ENCODE peak calls at places on chromosomes 13 and 19, in six cellular contexts. L is effector memory CD4-positive, alpha-beta T cell; S is PC-9; A is testis; T is thyroid gland; X is ascending aorta. V is an unnamed sample. For H3K4me1, the result is how much of the 10 kb centered on the place peaks cover.

GRCh38 chr13:33441015-33441414 is 155.5 kb upstream of the STARD13 start:
- DNase-seq in T (peak), S (peak), L (no peak), A (no peak), X (no peak), V (no peak)

GRCh38 chr13:41905600-41906254 is 55.2 kb downstream of the VWA8 start:
- DNase-seq in A (no peak), T (no peak), L (no peak), S (no peak), X (no peak), V (peak)

GRCh38 chr19:18286973-18287635 is 5.7 kb upstream of the JUND start:
- DNase-seq in S (no peak), L (no peak), A (no peak), T (no peak), X (no peak), V (no peak)

GRCh38 chr19:18741566-18742121 is 49.5 kb downstream of the COMP start:
- DNase-seq in L (no peak), A (peak), S (peak), X (no peak), T (peak), V (no peak)

GRCh38 chr19:45171211-45171623 is 6.8 kb downstream of the TRAPPC6A start:
- DNase-seq in A (no peak), X (no peak), L (peak), T (no peak), S (no peak), V (no peak)

GRCh38 chr19:37991841-37992248 is 84.8 kb downstream of the SIPA1L3 start:
- DNase-seq in A (no peak), X (no peak), L (no peak), T (no peak), S (peak), V (peak)

GRCh38 chr13:66102864-66103263 is 1127.3 kb downstream of the PCDH9 start:
- DNase-seq in S (no peak), A (no peak), T (no peak), X (no peak), L (no peak), V (no peak)

GRCh38 chr13:109785141-109785891 is 1.1 kb downstream of the IRS2 start:
- DNase-seq in X (no peak), L (no peak), A (peak), S (peak), T (peak), V (peak)

GRCh38 chr13:51729853-51730553 is 74.0 kb downstream of the DHRS12 start:
- DNase-seq in A (no peak), S (peak), T (no peak), X (peak), L (no peak), V (no peak)

GRCh38 chr13:99307648-99308339 is 595 bp upstream of the GPR183 start:
- DNase-seq in A (no peak), L (no peak), T (peak), S (no peak), X (no peak), V (no peak)

GRCh38 chr19:35416331-35416730 is 31.7 kb upstream of the FFAR2 start:
- DNase-seq in A (no peak), L (no peak), S (no peak), T (peak), X (no peak), V (no peak)

GRCh38 chr13:30618186-30618937 is 642 bp downstream of the USPL1 start:
- DNase-seq in L (no peak), T (peak), A (peak), S (no peak), X (no peak), V (no peak)

GRCh38 chr19:14686411-14686810 is 3.4 kb upstream of the ZNF333 start:
- DNase-seq in X (no peak), L (peak), S (no peak), T (no peak), A (no peak), V (no peak)

GRCh38 chr13:28467886-28468519 is 26.9 kb downstream of the FLT1 start:
- DNase-seq in T (no peak), X (no peak), L (no peak), A (no peak), S (no peak), V (no peak)

GRCh38 chr13:108877300-108877699 is 247.9 kb downstream of the MYO16 start:
- DNase-seq in X (no peak), S (no peak), T (no peak), L (no peak), A (no peak), V (no peak)

GRCh38 chr19:56111601-56112312 is 9.3 kb downstream of the ZNF787 start:
- DNase-seq in X (no peak), A (peak), S (peak), T (peak), L (no peak), V (no peak)

GRCh38 chr19:18135712-18136584 is 17.0 kb upstream of the PIK3R2 start:
- DNase-seq in X (no peak), A (no peak), L (no peak), S (no peak), T (no peak), V (peak)

GRCh38 chr13:85725433-85725832 is 73.8 kb downstream of the SLITRK6 start:
- DNase-seq in A (no peak), S (no peak), X (no peak), L (no peak), T (no peak), V (no peak)

GRCh38 chr13:97224544-97225324 is 2.6 kb downstream of the MBNL2 start:
- DNase-seq in A (no peak), X (no peak), L (peak), S (peak), T (no peak), V (peak)

GRCh38 chr13:24292476-24292875 is 16.9 kb upstream of the C1QTNF9 start:
- DNase-seq in S (no peak), L (no peak), T (no peak), A (no peak), X (no peak), V (no peak)

GRCh38 chr19:49591731-49592485 is 926 bp downstream of the PRR12 start:
- DNase-seq in T (peak), A (no peak), L (peak), S (peak), X (no peak), V (no peak)

GRCh38 chr19:18788782-18789421 is 2.2 kb downstream of the COMP start:
- DNase-seq in T (no peak), L (no peak), S (no peak), A (no peak), X (no peak), V (no peak)

GRCh38 chr13:101382086-101382485 is 34.2 kb downstream of the NALCN start:
- DNase-seq in A (no peak), T (no peak), L (no peak), X (no peak), S (no peak), V (no peak)

GRCh38 chr13:48891586-48891985 is 84.1 kb upstream of the FNDC3A start:
- DNase-seq in A (peak), X (no peak), T (no peak), S (peak), L (no peak), V (no peak)

GRCh38 chr13:33079960-33080359 is 63.7 kb downstream of the KL start:
- DNase-seq in A (no peak), L (no peak), S (no peak), T (no peak), X (no peak), V (no peak)

GRCh38 chr19:1247747-1248453 is 483 bp upstream of the MIDN start:
- DNase-seq in S (peak), L (peak), X (peak), T (peak), A (no peak), V (no peak)
- H3K4me1 ChIP-seq in S (under half), L (under half), X (under half), T (half or more), A (half or more), V (under half)

DNA sequence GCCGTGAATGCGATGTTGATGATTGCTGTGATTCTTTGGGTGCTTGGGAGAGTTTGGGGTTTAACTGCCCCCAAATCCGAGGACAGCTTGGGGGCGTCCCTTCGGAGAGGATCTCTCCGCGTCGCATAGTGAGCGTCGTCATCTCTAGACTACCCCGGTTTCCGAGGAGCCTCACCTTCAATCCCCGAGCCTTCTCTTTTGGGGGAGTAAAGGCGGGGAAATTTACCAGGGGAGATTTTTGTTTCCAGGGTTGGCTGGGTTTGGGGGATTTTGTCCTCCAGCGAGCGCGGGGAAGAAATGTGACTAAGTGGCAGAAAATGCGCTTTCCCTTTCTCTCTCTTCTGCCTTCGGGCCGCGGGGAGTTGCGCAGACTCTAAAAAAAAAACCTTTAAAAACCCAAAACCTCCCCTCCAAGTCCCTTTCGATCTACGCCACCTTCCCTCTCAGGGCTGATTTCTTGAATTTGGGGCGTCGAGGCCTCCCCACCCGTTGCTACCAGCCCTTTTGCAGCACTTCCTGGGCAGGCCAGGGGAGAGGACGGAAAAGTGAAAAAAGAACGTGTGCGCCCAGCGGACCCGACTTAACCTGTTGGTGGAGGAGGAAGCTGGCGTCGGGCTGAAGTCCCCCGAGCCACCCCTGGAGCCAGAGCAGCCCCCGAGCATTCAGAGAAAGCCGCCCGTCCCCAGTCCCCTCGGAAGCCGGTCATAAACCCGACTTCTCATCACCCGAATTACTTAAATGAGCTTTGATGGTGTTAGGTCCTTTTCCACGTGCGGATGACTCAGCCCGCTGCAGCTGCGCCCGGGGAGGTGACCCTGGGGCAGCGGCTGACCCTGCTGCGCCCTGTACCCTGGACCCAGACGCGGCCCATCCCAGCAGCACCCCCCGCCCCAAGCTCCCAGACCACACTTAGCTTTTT is 17.7 kb downstream of the NFIX start:
- DNase-seq in X (no peak), S (peak), A (peak), T (no peak), L (no peak), V (no peak)
- H3K4me1 ChIP-seq in X (half or more), S (under half), A (half or more), T (half or more), L (under half), V (under half)

GRCh38 chr19:661427-662196 is 1.4 kb downstream of the RNF126 start:
- DNase-seq in L (peak), T (no peak), A (no peak), S (no peak), X (no peak), V (no peak)
- H3K4me1 ChIP-seq in L (half or more), T (under half), A (half or more), S (under half), X (under half), V (under half)

GRCh38 chr13:45228002-45228401 is 27.2 kb upstream of the KCTD4 start:
- DNase-seq in S (no peak), X (no peak), A (no peak), T (no peak), L (no peak), V (no peak)

GRCh38 chr13:45226024-45226423 is 25.2 kb upstream of the KCTD4 start:
- DNase-seq in L (no peak), T (no peak), A (no peak), S (no peak), X (no peak), V (no peak)

GRCh38 chr13:45229172-45229571 is 28.3 kb upstream of the KCTD4 start:
- DNase-seq in A (no peak), T (no peak), S (no peak), L (no peak), X (no peak), V (no peak)

GRCh38 chr13:45231722-45232121 is 30.9 kb upstream of the KCTD4 start:
- DNase-seq in L (no peak), T (no peak), X (no peak), A (no peak), S (no peak), V (no peak)
- H3K4me1 ChIP-seq in L (under half), T (under half), X (under half), A (under half), S (under half), V (under half)

GRCh38 chr19:48332351-48332661 is 7.0 kb downstream of the EMP3 start:
- DNase-seq in X (no peak), T (no peak), L (no peak), A (no peak), S (no peak), V (no peak)
- H3K4me1 ChIP-seq in X (under half), T (under half), L (half or more), A (under half), S (under half), V (under half)

GRCh38 chr13:21058361-21058760 is 3.0 kb downstream of the LATS2 start:
- DNase-seq in L (no peak), T (no peak), S (no peak), X (no peak), A (no peak), V (no peak)

GRCh38 chr13:21061077-21061945 is at the start of gene LATS2:
- DNase-seq in X (peak), T (peak), L (peak), A (peak), S (peak), V (peak)

GRCh38 chr13:21063031-21063430 is 1.6 kb upstream of the LATS2 start:
- DNase-seq in A (no peak), L (no peak), S (no peak), T (no peak), X (no peak), V (no peak)

GRCh38 chr13:21060063-21060826 is 1.1 kb downstream of the LATS2 start:
- DNase-seq in X (no peak), T (peak), L (no peak), A (peak), S (no peak), V (peak)

GRCh38 chr13:21060827-21061076 is 634 bp downstream of the LATS2 start:
- DNase-seq in L (no peak), T (no peak), S (no peak), X (no peak), A (no peak), V (no peak)
- H3K4me1 ChIP-seq in L (under half), T (under half), S (under half), X (under half), A (under half), V (under half)

GRCh38 chr13:46402178-46402577 is 15.1 kb upstream of the RUBCNL start:
- DNase-seq in A (no peak), T (no peak), S (no peak), L (no peak), X (no peak), V (no peak)

GRCh38 chr13:46401432-46401831 is 14.4 kb upstream of the RUBCNL start:
- DNase-seq in A (no peak), S (no peak), X (no peak), T (no peak), L (no peak), V (no peak)

GRCh38 chr13:46403851-46404731 is 17.0 kb upstream of the RUBCNL start:
- DNase-seq in A (no peak), X (no peak), S (no peak), T (no peak), L (no peak), V (no peak)

GRCh38 chr13:46404732-46405097 is 17.7 kb upstream of the RUBCNL start:
- DNase-seq in A (no peak), T (no peak), X (no peak), L (no peak), S (no peak), V (no peak)

GRCh38 chr13:46405457-46405856 is 18.4 kb upstream of the RUBCNL start:
- DNase-seq in L (no peak), S (no peak), A (no peak), T (no peak), X (no peak), V (no peak)
- H3K4me1 ChIP-seq in L (under half), S (under half), A (under half), T (under half), X (under half), V (under half)

DNA sequence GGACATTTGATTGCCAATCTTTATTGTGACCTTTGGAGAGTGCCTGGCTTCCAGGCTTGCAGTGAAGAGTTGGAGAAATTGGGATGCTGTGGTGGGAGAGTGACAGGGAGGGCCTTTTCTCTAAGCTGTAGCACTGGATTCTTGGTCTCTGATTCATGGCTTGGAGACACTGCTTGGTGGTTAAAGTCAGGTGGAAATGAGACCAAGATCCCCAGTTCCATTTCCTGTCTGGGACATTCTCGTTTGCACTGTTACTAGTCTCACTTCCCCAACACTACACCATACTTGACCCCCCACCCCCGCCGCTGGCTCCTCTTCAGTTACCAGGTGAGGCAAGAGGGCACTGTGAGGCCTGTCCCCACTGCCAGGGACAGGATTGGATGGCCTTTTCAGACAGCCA is 2.9 kb downstream of the SUPT5H start:
- DNase-seq in T (no peak), L (no peak), X (no peak), A (no peak), S (peak), V (no peak)
- H3K4me1 ChIP-seq in T (under half), L (under half), X (under half), A (under half), S (under half), V (under half)

V was measured in Caco-2.